ENCODE peak calls at places on chromosomes 4 and X, in four cellular contexts. M is uterus; G is CD8-positive, alpha-beta memory T cell; J is HepG2. N is an unnamed sample.
A peak's percentile ranks its signal among the peaks of the same experiment; 100 is the strongest.

GRCh38 chr4:47160095-47160494 is 128.7 kb downstream of the GABRB1 start:
- DNase-seq in J (no peak), M (no peak), G (no peak), N (no peak)

GRCh38 chr4:151806511-151806927 is 45.7 kb upstream of the GATB start:
- DNase-seq in M (no peak), J (no peak), G (no peak), N (no peak)

GRCh38 chr4:56048621-56049427 is 100.1 kb downstream of the CEP135 start:
- DNase-seq in M (peak; percentile 35), J (no peak), G (no peak), N (no peak)

GRCh38 chr4:146333187-146333894 is 119.0 kb downstream of the REELD1 start:
- DNase-seq in M (no peak), J (peak; percentile 7), G (no peak), N (no peak)

GRCh38 chr4:101155368-101155767 is 192.0 kb downstream of the PPP3CA start:
- DNase-seq in J (no peak), M (no peak), G (no peak), N (no peak)

GRCh38 chrX:66163849-66164401 is at the start of gene HEPH:
- DNase-seq in M (peak; percentile 27), G (no peak), J (no peak), N (no peak)

GRCh38 chr4:8402181-8402597 is 38.3 kb downstream of the ACOX3 start:
- DNase-seq in G (no peak), J (no peak), M (no peak), N (peak; percentile 49)

GRCh38 chr4:6957994-6958393 is 48.4 kb downstream of the TBC1D14 start:
- DNase-seq in G (no peak), J (no peak), M (no peak), N (no peak)

GRCh38 chr4:4388418-4388817 is 1.5 kb downstream of the NSG1 start:
- DNase-seq in M (no peak), J (no peak), G (no peak), N (no peak)

GRCh38 chr4:113958766-113959540 is 20.5 kb downstream of the ARSJ start:
- DNase-seq in M (no peak), G (no peak), J (peak; percentile 74), N (no peak)

GRCh38 chr4:118772149-118773081 is 63.5 kb downstream of the SEC24D start:
- DNase-seq in G (no peak), J (peak; percentile 18), M (no peak), N (no peak)

GRCh38 chr4:100609810-100610209 is 92.0 kb upstream of the EMCN start:
- DNase-seq in J (no peak), G (no peak), M (no peak), N (no peak)

GRCh38 chrX:66017659-66018170 is 22.2 kb downstream of the VSIG4 start:
- DNase-seq in M (no peak), J (no peak), G (no peak), N (no peak)

GRCh38 chrX:9681422-9681821 is 84.2 kb downstream of the GPR143 start:
- DNase-seq in J (no peak), G (no peak), M (no peak), N (no peak)

GRCh38 chrX:138006176-138006575 is 440.2 kb downstream of the ZIC3 start:
- DNase-seq in G (no peak), M (no peak), J (no peak), N (no peak)

GRCh38 chr4:94306713-94307112 is 35.9 kb downstream of the HPGDS start:
- DNase-seq in M (no peak), J (no peak), G (no peak), N (no peak)

GRCh38 chr4:3836802-3837601 is 70.8 kb downstream of the ADRA2C start:
- DNase-seq in G (no peak), J (peak; percentile 99), M (no peak), N (no peak)

GRCh38 chr4:172411180-172411579 is 598.0 kb downstream of the GALNTL6 start:
- DNase-seq in M (no peak), G (no peak), J (no peak), N (no peak)

GRCh38 chr4:15004701-15005301 is 2.5 kb downstream of the CPEB2 start:
- DNase-seq in J (peak; percentile 20), M (peak; percentile 82), G (peak; percentile 30), N (peak; percentile 58)

GRCh38 chr4:78551420-78552351 is at the start of gene ANXA3:
- DNase-seq in M (no peak), J (no peak), G (no peak), N (no peak)

GRCh38 chr4:186724048-186724860 is 598 bp upstream of the FAT1 start:
- DNase-seq in J (no peak), G (no peak), M (peak; percentile 57), N (no peak)

GRCh38 chrX:151985531-151985930 is 11.1 kb upstream of the GABRE start:
- DNase-seq in M (no peak), G (no peak), J (no peak), N (no peak)

GRCh38 chrX:148588649-148589310 is 88.4 kb downstream of the AFF2 start:
- DNase-seq in J (no peak), M (no peak), G (no peak), N (no peak)

GRCh38 chrX:7640392-7640791 is 202.6 kb upstream of the VCX start:
- DNase-seq in J (peak; percentile 3), G (no peak), M (no peak), N (no peak)

GRCh38 chr4:152690706-152691651 is 11.2 kb upstream of the TMEM154 start:
- DNase-seq in G (no peak), M (no peak), J (no peak), N (no peak)

GRCh38 chr4:67886281-67886680 is 2.5 kb upstream of the TMPRSS11D start:
- DNase-seq in G (no peak), J (no peak), M (no peak), N (no peak)

GRCh38 chr4:112523764-112524505 is 8.0 kb upstream of the NEUROG2 start:
- DNase-seq in M (no peak), J (peak; percentile 66), G (peak; percentile 62), N (no peak)

GRCh38 chrX:50475208-50475607 is 4.6 kb upstream of the DGKK start:
- DNase-seq in G (no peak), J (no peak), M (no peak), N (no peak)

GRCh38 chr4:94262163-94263016 is 54.7 kb downstream of the SMARCAD1 start:
- DNase-seq in G (no peak), J (no peak), M (no peak), N (no peak)

GRCh38 chr4:136699905-136700304 is 832.4 kb downstream of the PCDH18 start:
- DNase-seq in G (no peak), J (no peak), M (no peak), N (no peak)

GRCh38 chr4:62324215-62324614 is 1124.1 kb downstream of the ADGRL3 start:
- DNase-seq in M (no peak), J (no peak), G (no peak), N (no peak)

GRCh38 chr4:19375405-19375804 is 876.3 kb upstream of the SLIT2 start:
- DNase-seq in M (no peak), J (no peak), G (no peak), N (no peak)

GRCh38 chr4:100071531-100071930 is 118.7 kb downstream of the DDIT4L start:
- DNase-seq in J (no peak), G (no peak), M (no peak), N (no peak)

GRCh38 chrX:150034788-150035187 is 96.5 kb upstream of the EOLA2 start:
- DNase-seq in M (no peak), G (no peak), J (no peak), N (no peak)
- H3K4me1 ChIP-seq in M (no peaks in the 10 kb centered on the region), G (no peaks in the 10 kb centered on the region), J (peaks cover 35% of the 10 kb centered on the region), N (peaks cover 4% of the 10 kb centered on the region)

DNA sequence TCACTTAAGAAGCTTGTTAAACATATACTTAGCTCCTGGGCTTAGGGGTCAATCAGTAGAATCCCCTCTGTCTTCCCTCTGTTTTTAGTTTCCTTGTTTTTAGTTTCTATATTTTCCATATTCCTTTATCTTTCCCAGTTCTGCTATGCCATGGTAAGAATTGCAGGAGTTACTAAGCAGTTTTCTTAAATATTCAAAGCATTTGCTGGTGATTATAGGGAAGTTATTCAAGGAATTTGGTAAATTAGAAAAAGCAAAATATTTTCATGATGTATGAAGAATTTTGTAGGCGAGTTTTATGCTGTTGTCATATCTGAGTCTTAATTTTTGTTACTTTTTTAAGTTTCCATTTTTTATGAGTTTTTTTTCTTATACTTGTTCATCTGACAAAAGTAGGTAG is 91.6 kb upstream of the NUDT6 start:
- DNase-seq in M (no peak), G (no peak), J (no peak), N (no peak)
- H3K4me3 ChIP-seq in M (no peak overlapping the region), G (no peak overlapping the region), J (no peak overlapping the region), N (no peak overlapping the region)

GRCh38 chrX:31240982-31241381 is 169.1 kb upstream of the FTHL17 start:
- DNase-seq in G (no peak), J (no peak), M (no peak), N (no peak)

GRCh38 chrX:31245714-31246113 is 173.9 kb upstream of the FTHL17 start:
- DNase-seq in J (no peak), M (no peak), G (no peak), N (no peak)

DNA sequence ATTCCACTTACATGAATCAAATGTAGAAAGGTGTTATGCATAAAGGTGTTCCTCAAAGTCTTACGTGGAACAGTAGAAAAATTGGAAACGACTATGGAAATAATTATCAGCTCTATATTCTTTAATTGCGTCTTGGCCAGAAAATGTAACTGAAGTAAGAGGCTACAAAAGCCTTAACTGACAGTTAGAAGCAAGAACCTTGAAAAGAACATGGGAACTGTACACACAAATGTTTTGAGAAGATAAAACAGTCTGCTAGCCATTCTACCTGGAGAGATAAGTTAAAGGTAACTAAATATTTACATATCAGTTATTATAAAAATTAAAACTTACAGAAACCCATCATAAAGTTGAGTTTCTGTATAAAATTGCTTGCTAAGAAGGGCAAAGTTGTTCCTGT is 172.0 kb upstream of the FTHL17 start:
- DNase-seq in J (no peak), G (no peak), M (no peak), N (no peak)
- H3K27ac ChIP-seq in J (no peak overlapping the region), G (no peak overlapping the region), M (no peak overlapping the region), N (no peak overlapping the region)

GRCh38 chr4:38931125-38931524 is 63.5 kb downstream of the FAM114A1 start:
- DNase-seq in M (no peak), J (no peak), G (no peak), N (no peak)

GRCh38 chr4:38930199-38930598 is 62.6 kb downstream of the FAM114A1 start:
- DNase-seq in M (no peak), J (no peak), G (no peak), N (no peak)

GRCh38 chr4:38926917-38927316 is 59.3 kb downstream of the FAM114A1 start:
- DNase-seq in J (no peak), M (no peak), G (no peak), N (no peak)

GRCh38 chr4:38930696-38931095 is 63.1 kb downstream of the FAM114A1 start:
- DNase-seq in J (no peak), M (no peak), G (no peak), N (no peak)

GRCh38 chr4:38928886-38929285 is 61.3 kb downstream of the FAM114A1 start:
- DNase-seq in M (no peak), G (no peak), J (no peak), N (no peak)
- H3K4me1 ChIP-seq in M (no peaks in the 10 kb centered on the region), G (no peaks in the 10 kb centered on the region), J (peaks cover 15% of the 10 kb centered on the region), N (no peaks in the 10 kb centered on the region)

GRCh38 chrX:49043987-49044281 is 777 bp upstream of the TFE3 start:
- DNase-seq in M (no peak), J (no peak), G (no peak), N (no peak)
- H3K4me3 ChIP-seq in M (no peak overlapping the region), J (peak overlapping the region; percentile 61), G (no peak overlapping the region), N (peak overlapping the region; percentile 60)

GRCh38 chr4:110737931-110738330 is 115.1 kb upstream of the PITX2 start:
- DNase-seq in M (no peak), J (no peak), G (no peak), N (no peak)
- H3K27ac ChIP-seq in M (no peak overlapping the region), J (no peak overlapping the region), G (no peak overlapping the region), N (no peak overlapping the region)

N was measured in thoracic aorta.